ENCODE peak calls at places on chromosomes 3 and 15, in nine cellular contexts. One of them, this sample, is unnamed. For H3K4me1, the result is how much of the 10 kb centered on the place peaks cover.

GRCh38 chr15:97961067-97961954 is 808 bp downstream of the ARRDC4 start:
- DNase-seq in mesendoderm: peak
- DNase-seq in HepG2: peak
- DNase-seq in neuronal stem cell: peak
- DNase-seq in astrocyte: no peak
- DNase-seq in IMR-90: peak
- DNase-seq in MM.1S: peak
- DNase-seq in HCT116: peak
- DNase-seq in GM23248: peak
- DNase-seq in this sample: peak

GRCh38 chr3:98272126-98272525 is 8.1 kb downstream of the OR5H6 start:
- DNase-seq in MM.1S: no peak
- DNase-seq in HCT116: no peak
- DNase-seq in mesendoderm: peak
- DNase-seq in GM23248: no peak
- DNase-seq in HepG2: no peak
- DNase-seq in neuronal stem cell: no peak
- DNase-seq in IMR-90: no peak
- DNase-seq in astrocyte: no peak
- DNase-seq in this sample: no peak

GRCh38 chr15:20355256-20355868 is 186.2 kb downstream of the GOLGA6L6 start:
- DNase-seq in HCT116: no peak
- DNase-seq in IMR-90: no peak
- DNase-seq in HepG2: no peak
- DNase-seq in MM.1S: no peak
- DNase-seq in mesendoderm: no peak
- DNase-seq in astrocyte: no peak
- DNase-seq in GM23248: no peak
- DNase-seq in neuronal stem cell: no peak
- DNase-seq in this sample: peak

GRCh38 chr3:159669024-159669476 is 319.6 kb upstream of the IL12A start:
- DNase-seq in GM23248: peak
- DNase-seq in IMR-90: peak
- DNase-seq in mesendoderm: no peak
- DNase-seq in MM.1S: no peak
- DNase-seq in HCT116: no peak
- DNase-seq in HepG2: no peak
- DNase-seq in neuronal stem cell: no peak
- DNase-seq in astrocyte: peak
- DNase-seq in this sample: no peak

GRCh38 chr15:31483053-31483923 is 156.7 kb downstream of the KLF13 start:
- DNase-seq in MM.1S: no peak
- DNase-seq in GM23248: peak
- DNase-seq in HCT116: no peak
- DNase-seq in astrocyte: no peak
- DNase-seq in mesendoderm: no peak
- DNase-seq in neuronal stem cell: no peak
- DNase-seq in HepG2: no peak
- DNase-seq in IMR-90: no peak
- DNase-seq in this sample: no peak

GRCh38 chr15:50164458-50164857 is 17.5 kb upstream of the SLC27A2 start:
- DNase-seq in IMR-90: no peak
- DNase-seq in GM23248: peak
- DNase-seq in HepG2: peak
- DNase-seq in HCT116: no peak
- DNase-seq in MM.1S: no peak
- DNase-seq in neuronal stem cell: no peak
- DNase-seq in mesendoderm: no peak
- DNase-seq in astrocyte: no peak
- DNase-seq in this sample: no peak

GRCh38 chr15:98505611-98506031 is 142.7 kb upstream of the IGF1R start:
- DNase-seq in HepG2: no peak
- DNase-seq in mesendoderm: no peak
- DNase-seq in astrocyte: no peak
- DNase-seq in MM.1S: no peak
- DNase-seq in GM23248: no peak
- DNase-seq in neuronal stem cell: no peak
- DNase-seq in HCT116: no peak
- DNase-seq in IMR-90: no peak
- DNase-seq in this sample: no peak

GRCh38 chr3:37595784-37596180 is 265.9 kb upstream of the CTDSPL start:
- DNase-seq in HepG2: no peak
- DNase-seq in IMR-90: no peak
- DNase-seq in GM23248: no peak
- DNase-seq in astrocyte: no peak
- DNase-seq in neuronal stem cell: no peak
- DNase-seq in HCT116: no peak
- DNase-seq in mesendoderm: no peak
- DNase-seq in MM.1S: no peak
- DNase-seq in this sample: peak

GRCh38 chr15:95447486-95447885 is 883.0 kb upstream of the NR2F2 start:
- DNase-seq in HepG2: no peak
- DNase-seq in IMR-90: no peak
- DNase-seq in MM.1S: no peak
- DNase-seq in HCT116: no peak
- DNase-seq in neuronal stem cell: no peak
- DNase-seq in astrocyte: no peak
- DNase-seq in GM23248: no peak
- DNase-seq in mesendoderm: no peak
- DNase-seq in this sample: no peak

GRCh38 chr15:100770781-100771584 is 108.6 kb upstream of the ALDH1A3 start:
- DNase-seq in astrocyte: no peak
- DNase-seq in HepG2: no peak
- DNase-seq in GM23248: no peak
- DNase-seq in IMR-90: no peak
- DNase-seq in neuronal stem cell: no peak
- DNase-seq in HCT116: no peak
- DNase-seq in mesendoderm: no peak
- DNase-seq in MM.1S: no peak
- DNase-seq in this sample: peak

GRCh38 chr3:195197764-195198423 is 73.1 kb downstream of the XXYLT1 start:
- DNase-seq in mesendoderm: no peak
- DNase-seq in GM23248: peak
- DNase-seq in astrocyte: peak
- DNase-seq in IMR-90: peak
- DNase-seq in HCT116: peak
- DNase-seq in HepG2: no peak
- DNase-seq in neuronal stem cell: no peak
- DNase-seq in MM.1S: no peak
- DNase-seq in this sample: peak

GRCh38 chr3:4584537-4585249 is 91.5 kb downstream of the ITPR1 start:
- DNase-seq in HepG2: no peak
- DNase-seq in IMR-90: peak
- DNase-seq in astrocyte: no peak
- DNase-seq in neuronal stem cell: no peak
- DNase-seq in MM.1S: no peak
- DNase-seq in mesendoderm: no peak
- DNase-seq in GM23248: peak
- DNase-seq in HCT116: no peak
- DNase-seq in this sample: peak

GRCh38 chr3:107816082-107816481 is 274.7 kb downstream of the CD47 start:
- DNase-seq in IMR-90: no peak
- DNase-seq in GM23248: peak
- DNase-seq in MM.1S: no peak
- DNase-seq in mesendoderm: no peak
- DNase-seq in neuronal stem cell: no peak
- DNase-seq in HCT116: no peak
- DNase-seq in HepG2: no peak
- DNase-seq in astrocyte: no peak
- DNase-seq in this sample: no peak

GRCh38 chr3:126274735-126275734 is 82.2 kb downstream of the KLF15 start:
- DNase-seq in HCT116: no peak
- DNase-seq in neuronal stem cell: no peak
- DNase-seq in GM23248: no peak
- DNase-seq in HepG2: no peak
- DNase-seq in astrocyte: no peak
- DNase-seq in IMR-90: no peak
- DNase-seq in mesendoderm: no peak
- DNase-seq in MM.1S: no peak
- DNase-seq in this sample: peak

GRCh38 chr3:34075975-34076374 is 277.5 kb downstream of the PDCD6IP start:
- DNase-seq in astrocyte: no peak
- DNase-seq in neuronal stem cell: no peak
- DNase-seq in GM23248: no peak
- DNase-seq in MM.1S: no peak
- DNase-seq in HCT116: no peak
- DNase-seq in IMR-90: no peak
- DNase-seq in mesendoderm: no peak
- DNase-seq in HepG2: no peak
- DNase-seq in this sample: no peak

GRCh38 chr15:70299931-70300858 is 202.5 kb upstream of the TLE3 start:
- DNase-seq in HCT116: no peak
- DNase-seq in neuronal stem cell: no peak
- DNase-seq in IMR-90: no peak
- DNase-seq in astrocyte: no peak
- DNase-seq in mesendoderm: peak
- DNase-seq in MM.1S: peak
- DNase-seq in HepG2: no peak
- DNase-seq in GM23248: no peak
- DNase-seq in this sample: no peak

DNA sequence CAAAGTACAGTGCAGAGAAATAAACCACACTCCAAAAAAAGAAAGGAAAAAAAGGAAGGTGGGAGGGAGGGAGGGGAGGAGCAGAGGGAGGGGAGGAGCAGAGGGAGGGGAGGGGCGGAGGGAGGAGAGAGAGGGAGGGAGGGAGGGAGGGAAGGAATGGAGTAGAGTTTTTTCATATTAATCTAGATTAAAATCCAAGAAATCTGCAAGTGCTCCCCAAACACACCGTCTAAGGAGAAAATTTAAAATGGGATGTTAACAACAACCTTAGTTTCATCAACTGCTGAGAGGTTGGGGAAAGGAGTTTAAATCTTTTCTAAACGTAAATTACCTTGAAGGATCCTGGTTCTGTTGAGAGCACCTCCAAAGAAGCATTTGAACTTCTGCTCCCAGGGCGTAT is 6.6 kb downstream of the FSIP1 start:
- DNase-seq in MM.1S: no peak
- DNase-seq in HepG2: no peak
- DNase-seq in HCT116: no peak
- DNase-seq in neuronal stem cell: no peak
- DNase-seq in mesendoderm: no peak
- DNase-seq in IMR-90: no peak
- DNase-seq in GM23248: no peak
- DNase-seq in astrocyte: no peak
- DNase-seq in this sample: no peak
- H3K4me2 ChIP-seq in MM.1S: no peak
- H3K4me2 ChIP-seq in HepG2: no peak
- H3K4me2 ChIP-seq in HCT116: no peak
- H3K4me2 ChIP-seq in neuronal stem cell: no peak
- H3K4me2 ChIP-seq in mesendoderm: no peak
- H3K4me2 ChIP-seq in IMR-90: no peak
- H3K4me2 ChIP-seq in GM23248: no peak
- H3K4me2 ChIP-seq in astrocyte: no peak
- H3K4me2 ChIP-seq in this sample: no peak

GRCh38 chr15:90004671-90005070 is 3.5 kb downstream of the ZNF710 start:
- DNase-seq in HepG2: peak
- DNase-seq in IMR-90: peak
- DNase-seq in astrocyte: peak
- DNase-seq in HCT116: no peak
- DNase-seq in GM23248: peak
- DNase-seq in neuronal stem cell: no peak
- DNase-seq in mesendoderm: no peak
- DNase-seq in MM.1S: no peak
- DNase-seq in this sample: peak
- H3K4me3 ChIP-seq in HepG2: peak
- H3K4me3 ChIP-seq in IMR-90: peak
- H3K4me3 ChIP-seq in astrocyte: peak
- H3K4me3 ChIP-seq in HCT116: no peak
- H3K4me3 ChIP-seq in GM23248: peak
- H3K4me3 ChIP-seq in neuronal stem cell: no peak
- H3K4me3 ChIP-seq in mesendoderm: no peak
- H3K4me3 ChIP-seq in MM.1S: no peak
- H3K4me3 ChIP-seq in this sample: peak

DNA sequence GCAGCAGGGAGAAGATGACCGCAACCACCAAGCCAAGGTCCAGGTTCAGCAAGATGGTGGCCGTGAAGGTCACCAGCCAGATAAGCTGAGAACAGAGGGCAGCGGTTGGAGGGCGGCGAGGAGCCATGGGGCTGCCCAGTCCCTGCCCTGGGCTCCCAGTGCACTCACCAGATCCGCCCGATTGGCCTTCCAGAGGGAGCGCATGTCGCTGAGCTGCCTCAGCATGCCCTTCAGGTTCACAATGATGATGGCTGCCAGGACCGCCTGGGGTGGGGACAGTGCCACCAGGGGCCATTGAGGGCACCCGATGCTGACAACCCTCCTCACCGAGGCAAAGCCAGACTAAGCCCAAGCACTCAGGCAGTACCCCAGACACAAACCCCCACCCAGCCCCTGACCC is 5.4 kb downstream of the SLC26A6 start:
- DNase-seq in astrocyte: no peak
- DNase-seq in mesendoderm: no peak
- DNase-seq in MM.1S: no peak
- DNase-seq in neuronal stem cell: no peak
- DNase-seq in GM23248: no peak
- DNase-seq in IMR-90: no peak
- DNase-seq in HCT116: no peak
- DNase-seq in HepG2: no peak
- DNase-seq in this sample: no peak
- H3K4me1 ChIP-seq in astrocyte: under half
- H3K4me1 ChIP-seq in mesendoderm: under half
- H3K4me1 ChIP-seq in MM.1S: under half
- H3K4me1 ChIP-seq in neuronal stem cell: under half
- H3K4me1 ChIP-seq in GM23248: under half
- H3K4me1 ChIP-seq in IMR-90: under half
- H3K4me1 ChIP-seq in HCT116: under half
- H3K4me1 ChIP-seq in HepG2: half or more
- H3K4me1 ChIP-seq in this sample: under half

GRCh38 chr3:110237091-110237615 is 834.5 kb upstream of the NECTIN3 start:
- DNase-seq in mesendoderm: peak
- DNase-seq in GM23248: no peak
- DNase-seq in astrocyte: no peak
- DNase-seq in IMR-90: no peak
- DNase-seq in MM.1S: no peak
- DNase-seq in HepG2: no peak
- DNase-seq in HCT116: no peak
- DNase-seq in neuronal stem cell: no peak
- DNase-seq in this sample: no peak

GRCh38 chr3:110234831-110235230 is 836.8 kb upstream of the NECTIN3 start:
- DNase-seq in mesendoderm: no peak
- DNase-seq in GM23248: peak
- DNase-seq in neuronal stem cell: no peak
- DNase-seq in astrocyte: no peak
- DNase-seq in HCT116: no peak
- DNase-seq in IMR-90: peak
- DNase-seq in MM.1S: no peak
- DNase-seq in HepG2: no peak
- DNase-seq in this sample: no peak
- H3K4me2 ChIP-seq in mesendoderm: no peak
- H3K4me2 ChIP-seq in GM23248: peak
- H3K4me2 ChIP-seq in neuronal stem cell: no peak
- H3K4me2 ChIP-seq in astrocyte: no peak
- H3K4me2 ChIP-seq in HCT116: no peak
- H3K4me2 ChIP-seq in IMR-90: no peak
- H3K4me2 ChIP-seq in MM.1S: no peak
- H3K4me2 ChIP-seq in HepG2: no peak
- H3K4me2 ChIP-seq in this sample: no peak

This sample was measured in osteoblast.